ENCODE peak calls at places on chromosomes 3 and 15, in seven cellular contexts. O is activated CD8-positive, alpha-beta memory T cell treated with anti-CD3 and anti-CD28 coated beads for 48 hours; A is caudate nucleus; I is colonic mucosa; X is heart left ventricle; F is AG20443; V is stimulated activated CD4-positive, alpha-beta T cell treated with anti-CD3 and anti-CD28 coated beads, Interleukin-4, amount 100 ng/mL, for 1 hour. E is an unnamed sample.

GRCh38 chr3:156535162-156535627 is 19.7 kb downstream of the SSR3 start:
- DNase-seq in O (no peak), A (peak; percentile 43), I (peak; percentile 23), X (no peak), F (peak; percentile 91), V (no peak), E (peak; percentile 63)

GRCh38 chr3:38004415-38005075 is 14.0 kb downstream of the VILL start:
- DNase-seq in O (no peak), A (peak; percentile 69), I (peak; percentile 96), X (no peak), F (peak; percentile 74), V (peak; percentile 59), E (peak; percentile 16)

GRCh38 chr15:76979996-76980520 is 14.9 kb upstream of the PSTPIP1 start:
- DNase-seq in O (no peak), A (no peak), I (no peak), X (no peak), F (no peak), V (no peak), E (no peak)

GRCh38 chr15:90571063-90571541 is 41.4 kb downstream of the CRTC3 start:
- DNase-seq in O (no peak), A (peak; percentile 41), I (peak; percentile 85), X (no peak), F (peak; percentile 67), V (no peak), E (no peak)

GRCh38 chr3:49339593-49339946 is 283 bp downstream of the USP4 start:
- DNase-seq in O (peak; percentile 7), A (no peak), I (peak; percentile 49), X (no peak), F (peak; percentile 37), V (peak; percentile 24), E (no peak)

GRCh38 chr3:120741837-120742197 is 499 bp downstream of the RABL3 start:
- DNase-seq in O (no peak), A (no peak), I (no peak), X (no peak), F (peak; percentile 13), V (no peak), E (no peak)

GRCh38 chr3:25191703-25192102 is 236.4 kb upstream of the RARB start:
- DNase-seq in O (no peak), A (no peak), I (no peak), X (no peak), F (no peak), V (no peak), E (no peak)

GRCh38 chr3:141412087-141412935 is 44.0 kb downstream of the ZBTB38 start:
- DNase-seq in O (no peak), A (no peak), I (peak; percentile 63), X (no peak), F (peak; percentile 40), V (peak; percentile 28), E (no peak)

GRCh38 chr3:118501152-118501551 is 533.5 kb downstream of the IGSF11 start:
- DNase-seq in O (no peak), A (no peak), I (peak; percentile 24), X (peak; percentile 56), F (peak; percentile 7), V (no peak), E (no peak)

GRCh38 chr15:48963524-48964113 is at the start of gene SHC4:
- DNase-seq in O (no peak), A (peak; percentile 54), I (peak; percentile 54), X (peak; percentile 69), F (peak; percentile 75), V (no peak), E (peak; percentile 28)

GRCh38 chr3:38314767-38315487 is 31.7 kb upstream of the XYLB start:
- DNase-seq in O (no peak), A (no peak), I (no peak), X (no peak), F (no peak), V (no peak), E (no peak)

GRCh38 chr15:45476395-45476794 is 46.2 kb downstream of the SLC30A4 start:
- DNase-seq in O (no peak), A (no peak), I (no peak), X (no peak), F (no peak), V (no peak), E (no peak)

GRCh38 chr3:58924581-58924980 is 125.2 kb downstream of the CFAP20DC start:
- DNase-seq in O (no peak), A (no peak), I (no peak), X (no peak), F (no peak), V (no peak), E (no peak)